ENCODE peak calls at places on chromosome 5, in nine cellular contexts. T, U, L, G, F, W, X, V and C are unnamed samples.

GRCh38 chr5:158373623-158374375 is 514.9 kb upstream of the CLINT1 start:
- DNase-seq in T (no peak), X (no peak), L (no peak), V (no peak), U (no peak), W (no peak), F (no peak), G (no peak), C (no peak)

GRCh38 chr5:98564836-98565235 is 208.6 kb upstream of the RGMB start:
- DNase-seq in V (no peak), X (no peak), G (no peak), T (no peak), L (no peak), F (no peak), U (no peak), W (no peak), C (no peak)

GRCh38 chr5:32724526-32724925 is 13.4 kb downstream of the NPR3 start:
- DNase-seq in V (no peak), G (no peak), T (no peak), L (no peak), W (no peak), F (no peak), U (no peak), X (no peak), C (no peak)

GRCh38 chr5:31218978-31219377 is 25.5 kb downstream of the CDH6 start:
- DNase-seq in T (no peak), X (no peak), F (no peak), G (no peak), L (no peak), U (no peak), V (no peak), W (no peak), C (no peak)

GRCh38 chr5:106476630-106477029 is 1194.1 kb downstream of the EFNA5 start:
- DNase-seq in U (no peak), G (no peak), V (no peak), W (no peak), L (no peak), T (no peak), F (no peak), X (no peak), C (no peak)

GRCh38 chr5:25025836-25026235 is 381.1 kb upstream of the CDH10 start:
- DNase-seq in X (no peak), W (no peak), U (no peak), F (no peak), L (no peak), V (no peak), G (no peak), T (no peak), C (no peak)

GRCh38 chr5:107457138-107457537 is 213.6 kb downstream of the EFNA5 start:
- DNase-seq in V (no peak), U (no peak), F (no peak), X (no peak), L (no peak), W (no peak), G (no peak), T (no peak), C (no peak)

GRCh38 chr5:77640577-77641396 is 2.3 kb upstream of the OTP start:
- DNase-seq in G (no peak), F (peak; percentile 71), X (no peak), L (no peak), T (no peak), V (no peak), U (no peak), W (no peak), C (no peak)

GRCh38 chr5:103057208-103058130 is 62.5 kb downstream of the GIN1 start:
- DNase-seq in X (no peak), F (peak; percentile 49), W (no peak), G (no peak), V (no peak), U (no peak), L (no peak), T (peak; percentile 12), C (no peak)

GRCh38 chr5:149400304-149400703 is 21.2 kb upstream of the IL17B start:
- DNase-seq in W (peak; percentile 68), L (no peak), T (no peak), U (no peak), X (no peak), G (no peak), F (peak; percentile 61), V (no peak), C (no peak)

GRCh38 chr5:56110646-56111403 is 116.1 kb upstream of the IL6ST start:
- DNase-seq in W (no peak), X (no peak), F (no peak), G (no peak), V (no peak), T (no peak), U (no peak), L (no peak), C (no peak)

GRCh38 chr5:111071413-111071812 is at the start of gene TSLP:
- DNase-seq in W (no peak), U (no peak), F (no peak), G (no peak), L (no peak), T (no peak), V (no peak), X (no peak), C (no peak)

GRCh38 chr5:124704594-124705284 is 41.7 kb downstream of the ZNF608 start:
- DNase-seq in X (no peak), G (no peak), W (no peak), V (no peak), U (no peak), L (no peak), F (no peak), T (no peak), C (peak; percentile 90)

GRCh38 chr5:78648359-78649219 is at the start of gene LHFPL2:
- DNase-seq in W (peak; percentile 88), X (peak; percentile 71), U (no peak), V (peak; percentile 70), T (no peak), L (peak; percentile 47), G (peak; percentile 93), F (peak; percentile 91), C (peak; percentile 45)

GRCh38 chr5:173028811-173029327 is 27.3 kb upstream of the CREBRF start:
- DNase-seq in F (no peak), U (no peak), G (no peak), T (no peak), W (no peak), X (no peak), L (no peak), V (no peak), C (no peak)

GRCh38 chr5:173025651-173026050 is 30.5 kb upstream of the CREBRF start:
- DNase-seq in G (no peak), T (no peak), W (no peak), X (no peak), F (no peak), L (no peak), U (no peak), V (no peak), C (no peak)

GRCh38 chr5:173032730-173033129 is 23.4 kb upstream of the CREBRF start:
- DNase-seq in V (no peak), T (no peak), F (no peak), G (no peak), X (no peak), U (no peak), W (no peak), L (no peak), C (no peak)

GRCh38 chr5:173027905-173028304 is 28.2 kb upstream of the CREBRF start:
- DNase-seq in V (no peak), G (no peak), X (peak; percentile 5), W (no peak), F (no peak), U (no peak), T (no peak), L (no peak), C (no peak)

GRCh38 chr5:173029499-173029921 is 26.6 kb upstream of the CREBRF start:
- DNase-seq in U (peak; percentile 15), X (no peak), T (no peak), V (no peak), W (peak; percentile 37), G (no peak), F (no peak), L (no peak), C (no peak)
- H3K4me3 ChIP-seq in U (no peak overlapping the region), X (no peak overlapping the region), T (no peak overlapping the region), V (no peak overlapping the region), W (no peak overlapping the region), G (no peak overlapping the region), F (no peak overlapping the region), L (no peak overlapping the region), C (no peak overlapping the region)

GRCh38 chr5:160542281-160542680 is 120.6 kb downstream of the PTTG1 start:
- DNase-seq in U (no peak), W (no peak), V (no peak), X (no peak), T (no peak), F (peak; percentile 19), G (no peak), L (no peak), C (no peak)
- H3K4me3 ChIP-seq in U (no peak overlapping the region), W (no peak overlapping the region), V (no peak overlapping the region), X (no peak overlapping the region), T (no peak overlapping the region), F (no peak overlapping the region), G (no peak overlapping the region), L (no peak overlapping the region), C (no peak overlapping the region)

GRCh38 chr5:176596689-176597416 is 13.1 kb downstream of the GPRIN1 start:
- DNase-seq in X (no peak), F (peak; percentile 90), V (no peak), T (no peak), U (peak; percentile 72), L (no peak), G (no peak), W (no peak), C (no peak)

GRCh38 chr5:176594554-176594953 is 15.4 kb downstream of the GPRIN1 start:
- DNase-seq in T (no peak), W (no peak), U (no peak), X (no peak), G (no peak), F (no peak), L (no peak), V (no peak), C (no peak)

GRCh38 chr5:176596069-176596656 is 13.8 kb downstream of the GPRIN1 start:
- DNase-seq in L (no peak), W (no peak), X (no peak), G (no peak), U (no peak), V (no peak), F (no peak), T (no peak), C (no peak)

GRCh38 chr5:176595386-176595943 is 14.5 kb downstream of the GPRIN1 start:
- DNase-seq in W (no peak), G (no peak), U (no peak), V (no peak), L (no peak), T (no peak), X (no peak), F (no peak), C (no peak)

GRCh38 chr5:176597417-176598389 is 12.3 kb downstream of the GPRIN1 start:
- DNase-seq in F (peak; percentile 61), W (no peak), U (peak; percentile 20), V (no peak), L (no peak), T (no peak), G (no peak), X (no peak), C (no peak)
- H3K4me3 ChIP-seq in F (no peak overlapping the region), W (no peak overlapping the region), U (peak overlapping the region; percentile 37), V (peak overlapping the region; percentile 43), L (no peak overlapping the region), T (no peak overlapping the region), G (no peak overlapping the region), X (no peak overlapping the region), C (no peak overlapping the region)

DNA sequence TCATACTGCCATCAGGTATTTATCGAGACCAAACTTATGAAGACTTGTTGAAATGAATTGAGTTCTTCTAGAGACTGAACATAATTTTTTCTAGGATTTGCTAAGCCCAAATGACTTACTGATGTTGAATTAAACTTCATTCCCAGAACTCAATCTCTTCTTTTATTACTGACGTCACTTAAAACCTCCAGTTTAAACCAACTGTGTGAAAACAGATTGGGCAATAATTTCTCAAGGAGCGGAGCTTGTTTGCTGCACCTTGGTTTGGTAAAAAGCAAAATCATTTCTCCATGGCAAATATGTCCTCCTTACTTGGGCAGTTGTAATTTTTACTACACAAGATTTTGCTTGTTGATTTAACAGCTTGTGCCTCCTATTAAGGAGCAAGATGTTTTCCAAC is 37.4 kb downstream of the CFAP90 start:
- DNase-seq in F (no peak), T (no peak), W (no peak), L (no peak), V (no peak), U (no peak), G (no peak), X (no peak), C (no peak)
- H3K4me3 ChIP-seq in F (no peak overlapping the region), T (no peak overlapping the region), W (no peak overlapping the region), L (no peak overlapping the region), V (no peak overlapping the region), U (no peak overlapping the region), G (no peak overlapping the region), X (no peak overlapping the region), C (no peak overlapping the region)